ENCODE peak calls at places on chromosomes 4 and X, in seven cellular contexts. G is GM23248; D is keratinocyte; A is MM.1S; T is retinal pigment epithelial cell; J is cardiac fibroblast; S is CD8-positive, alpha-beta memory T cell. Q is an unnamed sample.

GRCh38 chr4:146072381-146072780 is 103.1 kb upstream of the LSM6 start:
- DNase-seq in J (peak), S (no peak), G (peak), T (no peak), A (no peak), D (no peak), Q (no peak)

GRCh38 chr4:140330311-140330900 is 43.0 kb upstream of the SCOC start:
- DNase-seq in T (no peak), S (no peak), D (no peak), J (peak), A (peak), G (peak), Q (no peak)

GRCh38 chr4:6504900-6505496 is 32.6 kb upstream of the PPP2R2C start:
- DNase-seq in T (no peak), G (peak), S (no peak), D (no peak), J (no peak), A (no peak), Q (no peak)

GRCh38 chr4:131093303-131093702 is 1997.4 kb downstream of the C4orf33 start:
- DNase-seq in G (no peak), S (no peak), A (no peak), T (no peak), D (no peak), J (no peak), Q (no peak)

GRCh38 chr4:1900624-1901023 is 29.4 kb downstream of the NSD2 start:
- DNase-seq in S (no peak), G (no peak), A (no peak), J (no peak), T (no peak), D (no peak), Q (no peak)

GRCh38 chr4:95162867-95163266 is 385.9 kb downstream of the UNC5C start:
- DNase-seq in J (no peak), S (no peak), G (no peak), D (no peak), T (no peak), A (no peak), Q (no peak)

GRCh38 chr4:153501578-153501977 is 35.4 kb downstream of the TMEM131L start:
- DNase-seq in S (no peak), T (no peak), D (no peak), A (no peak), G (no peak), J (no peak), Q (no peak)

GRCh38 chrX:46965125-46965758 is 53.0 kb downstream of the JADE3 start:
- DNase-seq in J (peak), S (no peak), G (peak), D (no peak), T (no peak), A (no peak), Q (no peak)

GRCh38 chrX:154098551-154098950 is 1.0 kb upstream of the MECP2 start:
- DNase-seq in T (no peak), S (no peak), G (no peak), D (no peak), A (no peak), J (no peak), Q (no peak)

GRCh38 chrX:154097003-154097596 is 417 bp downstream of the MECP2 start:
- DNase-seq in A (peak), T (no peak), J (peak), S (peak), D (no peak), G (peak), Q (no peak)

GRCh38 chrX:154096140-154097002 is 1.1 kb downstream of the MECP2 start:
- DNase-seq in S (peak), T (no peak), G (peak), D (no peak), J (peak), A (peak), Q (no peak)

GRCh38 chrX:154094833-154095232 is 2.7 kb downstream of the MECP2 start:
- DNase-seq in D (no peak), J (no peak), T (no peak), S (no peak), G (no peak), A (no peak), Q (no peak)

GRCh38 chrX:154097597-154098541 is at the start of gene MECP2:
- DNase-seq in T (peak), A (peak), S (peak), G (peak), D (peak), J (peak), Q (peak)
- H3K4me3 ChIP-seq in T (peak), A (peak), S (peak), G (peak), D (peak), J (peak), Q (peak)

GRCh38 chr4:100517864-100518341 is at the start of gene EMCN:
- DNase-seq in S (no peak), G (peak), J (peak), A (no peak), T (no peak), D (no peak), Q (no peak)
- H3K4me3 ChIP-seq in S (no peak), G (no peak), J (no peak), A (no peak), T (no peak), D (no peak), Q (no peak)

GRCh38 chrX:39677987-39678840 is 419.5 kb downstream of the BCOR start:
- DNase-seq in T (no peak), S (no peak), A (no peak), J (no peak), D (no peak), G (no peak), Q (no peak)
- H3K4me3 ChIP-seq in T (no peak), S (no peak), A (no peak), J (no peak), D (no peak), G (no peak), Q (no peak)

GRCh38 chr4:102620697-102621497 is 119.7 kb downstream of the NFKB1 start:
- DNase-seq in D (no peak), T (peak), S (no peak), G (peak), J (peak), A (peak), Q (peak)
- H3K4me3 ChIP-seq in D (no peak), T (peak), S (no peak), G (peak), J (peak), A (peak), Q (peak)

DNA sequence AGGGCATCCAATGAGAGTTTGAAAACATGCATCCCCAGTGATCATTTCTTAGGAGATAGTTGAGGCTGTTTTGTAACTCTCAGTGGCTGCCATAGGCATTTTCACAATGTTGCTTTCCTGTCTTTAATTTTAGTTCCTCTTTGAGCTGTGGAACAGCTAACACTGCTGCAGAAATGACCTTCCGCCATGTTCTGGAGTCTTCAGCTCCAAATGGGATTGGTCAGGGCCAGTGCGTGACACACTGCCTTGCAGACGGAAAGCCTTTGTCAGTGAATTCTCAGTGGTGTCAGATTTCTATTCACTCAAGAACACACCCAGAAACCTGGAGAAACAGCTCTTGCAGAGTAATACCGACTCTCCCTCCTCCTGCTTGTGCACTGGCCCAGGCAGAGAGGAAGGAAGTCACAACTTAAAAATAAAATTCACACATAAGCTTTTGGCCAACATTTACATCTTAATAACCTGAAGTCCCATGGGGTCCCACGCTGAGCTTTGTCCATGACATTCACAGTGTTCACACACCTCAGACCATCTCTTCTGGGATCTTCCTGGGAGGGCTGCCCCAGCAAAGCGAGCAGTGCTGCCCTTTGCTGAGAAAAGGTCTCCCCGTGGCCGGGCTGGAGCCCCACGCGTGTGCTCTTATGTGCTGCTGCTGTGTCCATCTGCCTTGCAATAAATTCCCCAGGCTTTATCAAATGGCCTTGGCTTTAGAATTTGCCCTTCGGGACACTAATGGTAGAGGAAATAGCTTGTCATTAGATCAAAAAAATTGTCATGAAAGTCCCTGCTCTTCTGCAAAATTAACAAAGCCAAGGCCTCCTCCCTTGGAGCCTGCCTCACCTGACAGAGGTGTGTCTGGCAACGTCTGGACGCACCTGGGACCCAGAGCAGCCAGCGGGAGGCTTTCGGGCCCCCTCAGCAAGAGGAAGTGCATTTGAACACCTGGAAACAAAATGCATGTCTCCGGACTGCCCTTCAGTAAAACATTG is 126.8 kb downstream of the IRF2 start:
- DNase-seq in S (no peak), D (peak), T (no peak), A (peak), G (no peak), J (peak), Q (no peak)
- H3K4me3 ChIP-seq in S (no peak), D (peak), T (no peak), A (peak), G (no peak), J (no peak), Q (no peak)